ENCODE peak calls at places on chromosomes 12 and 14, in eight cellular contexts. H is CD4-positive, alpha-beta T cell; I is nephron progenitor cell; N is PC-9; E is heart left ventricle; C is Panc1; B is GM12865; P is endothelial cell of umbilical vein. V is an unnamed sample.

GRCh38 chr12:100720016-100720654 is 74.4 kb upstream of the ANO4 start:
- DNase-seq in P (no peak), B (no peak), H (no peak), N (no peak), E (no peak), C (no peak), I (no peak), V (no peak)

GRCh38 chr14:104875412-104875751 is 10.3 kb downstream of the CEP170B start:
- DNase-seq in E (peak; percentile 12), P (no peak), C (no peak), H (no peak), I (no peak), B (no peak), N (no peak), V (no peak)

GRCh38 chr12:42237853-42238239 is 202 bp downstream of the YAF2 start:
- DNase-seq in I (no peak), E (no peak), C (no peak), P (no peak), B (no peak), H (no peak), N (no peak), V (no peak)

GRCh38 chr12:96249196-96250118 is 55.3 kb downstream of the ELK3 start:
- DNase-seq in P (no peak), C (no peak), N (no peak), I (peak; percentile 70), E (peak; percentile 84), H (no peak), B (no peak), V (no peak)

GRCh38 chr12:2752676-2753371 is 41.9 kb upstream of the FKBP4 start:
- DNase-seq in E (peak; percentile 73), C (no peak), N (peak; percentile 71), B (peak; percentile 59), I (peak; percentile 99), H (peak; percentile 66), P (peak; percentile 69), V (peak; percentile 98)

GRCh38 chr12:30725739-30726138 is 29.0 kb downstream of the CAPRIN2 start:
- DNase-seq in I (no peak), B (no peak), E (no peak), H (no peak), C (peak; percentile 71), N (no peak), P (peak; percentile 73), V (no peak)

GRCh38 chr12:9760699-9761406 is at the start of gene CD69:
- DNase-seq in N (no peak), H (peak; percentile 56), C (no peak), P (peak; percentile 71), E (no peak), B (peak; percentile 91), I (no peak), V (no peak)

GRCh38 chr12:104653730-104654328 is 197.1 kb downstream of the CHST11 start:
- DNase-seq in N (no peak), P (no peak), I (no peak), E (no peak), B (peak; percentile 51), H (no peak), C (no peak), V (no peak)

GRCh38 chr14:100306506-100307214 is 416 bp upstream of the SLC25A29 start:
- DNase-seq in H (peak; percentile 78), P (peak; percentile 91), C (no peak), B (peak; percentile 88), E (peak; percentile 90), I (peak; percentile 93), N (peak; percentile 52), V (peak; percentile 85)

GRCh38 chr12:67921286-67921685 is 68.0 kb upstream of the IFNG-AS1 start:
- DNase-seq in H (no peak), N (no peak), P (no peak), B (no peak), E (no peak), C (no peak), I (no peak), V (no peak)

GRCh38 chr12:30002677-30003076 is 218.9 kb upstream of the TMTC1 start:
- DNase-seq in P (no peak), I (no peak), N (no peak), E (no peak), C (no peak), H (no peak), B (no peak), V (no peak)

GRCh38 chr12:132954471-132955048 is 1.5 kb downstream of the ZNF605 start:
- DNase-seq in P (peak; percentile 10), C (no peak), N (no peak), E (no peak), H (no peak), B (no peak), I (no peak), V (no peak)

DNA sequence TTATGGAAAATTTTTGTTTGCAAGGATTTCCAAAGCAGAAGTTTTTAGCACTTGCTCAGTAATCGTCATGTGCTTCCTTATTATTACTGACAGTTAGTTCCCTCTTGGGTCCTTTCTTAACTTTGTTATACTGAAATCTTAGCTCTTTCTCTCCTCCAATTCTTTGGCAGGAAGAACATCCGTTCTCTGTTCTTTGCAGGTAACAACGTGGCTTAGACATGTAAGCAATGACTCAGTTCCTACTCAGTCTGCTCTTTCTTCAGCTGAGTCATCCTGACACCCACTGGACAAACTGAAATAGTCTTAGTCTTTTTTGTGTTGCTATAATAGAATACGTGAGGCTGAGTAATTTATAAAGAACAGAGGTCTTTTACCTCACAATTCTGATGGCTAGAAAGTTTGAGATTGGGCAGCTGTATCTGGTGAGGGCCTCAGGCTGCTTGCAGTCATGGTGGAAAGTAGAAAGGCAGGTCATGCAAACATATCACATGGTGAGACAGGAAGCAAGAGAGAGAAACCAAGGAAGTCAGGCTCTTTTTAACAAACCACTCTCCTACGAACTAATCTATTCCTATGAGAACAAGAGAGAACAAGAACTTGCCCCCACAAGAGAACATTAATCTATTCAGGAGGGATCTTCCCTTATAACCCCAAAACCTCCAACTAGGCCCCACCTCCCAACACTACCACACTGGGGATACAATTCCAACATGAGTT is 49.2 kb downstream of the TESPA1 start:
- DNase-seq in E (no peak), B (peak; percentile 81), C (peak; percentile 64), I (no peak), H (no peak), P (peak; percentile 67), N (peak; percentile 16), V (no peak)
- TF ChIP-seq CTCF in E (no peak), B (peak; percentile 12), C (no peak), I (no peak), H (peak; percentile 32), P (no peak), N (no peak), V (no peak)

GRCh38 chr14:49767473-49768300 is at the start of gene KLHDC2:
- DNase-seq in I (peak; percentile 87), P (peak; percentile 88), B (peak; percentile 95), C (no peak), E (peak; percentile 93), H (peak; percentile 86), N (peak; percentile 90), V (peak; percentile 69)
- TF ChIP-seq CTCF in I (no peak), P (peak; percentile 34), B (peak; percentile 20), C (peak; percentile 84), E (peak; percentile 58), H (no peak), N (peak; percentile 10), V (peak; percentile 45)

GRCh38 chr14:58272589-58273372 is 25.6 kb upstream of the ARID4A start:
- DNase-seq in B (peak; percentile 9), N (no peak), P (peak; percentile 29), E (peak; percentile 43), C (no peak), I (no peak), H (no peak), V (no peak)
- TF ChIP-seq CTCF in B (no peak), N (peak; percentile 18), P (peak; percentile 10), E (peak; percentile 21), C (peak; percentile 22), I (no peak), H (no peak), V (peak; percentile 26)

GRCh38 chr12:147242-147641 is 66.7 kb downstream of the SLC6A12 start:
- DNase-seq in H (no peak), P (no peak), N (no peak), E (no peak), C (no peak), B (no peak), I (no peak), V (no peak)

GRCh38 chr12:143964-144649 is 69.8 kb downstream of the SLC6A12 start:
- DNase-seq in P (no peak), H (no peak), I (peak; percentile 27), N (peak; percentile 25), B (no peak), E (no peak), C (no peak), V (peak; percentile 33)

GRCh38 chr12:148676-149416 is 65.1 kb downstream of the SLC6A12 start:
- DNase-seq in B (no peak), C (no peak), E (no peak), H (no peak), I (no peak), N (no peak), P (no peak), V (no peak)

GRCh38 chr12:144650-145284 is 69.2 kb downstream of the SLC6A12 start:
- DNase-seq in N (peak; percentile 26), C (no peak), E (no peak), H (no peak), P (no peak), B (no peak), I (no peak), V (no peak)

GRCh38 chr12:145369-145960 is 68.5 kb downstream of the SLC6A12 start:
- DNase-seq in P (no peak), B (no peak), C (no peak), E (no peak), N (no peak), H (no peak), I (peak; percentile 25), V (no peak)
- TF ChIP-seq CTCF in P (no peak), B (no peak), C (no peak), E (no peak), N (no peak), H (no peak), I (no peak), V (no peak)

GRCh38 chr12:111791507-111791906 is 24.8 kb downstream of the ALDH2 start:
- DNase-seq in C (no peak), E (no peak), N (no peak), P (no peak), I (no peak), H (no peak), B (no peak), V (no peak)

GRCh38 chr12:111789779-111790178 is 23.0 kb downstream of the ALDH2 start:
- DNase-seq in P (no peak), I (no peak), B (no peak), E (no peak), C (no peak), N (no peak), H (no peak), V (no peak)

GRCh38 chr12:111784953-111785352 is 18.2 kb downstream of the ALDH2 start:
- DNase-seq in P (no peak), H (no peak), B (no peak), E (no peak), I (no peak), N (no peak), C (no peak), V (no peak)

GRCh38 chr12:111785651-111786050 is 18.9 kb downstream of the ALDH2 start:
- DNase-seq in P (peak; percentile 80), N (no peak), H (no peak), B (no peak), I (no peak), C (no peak), E (no peak), V (no peak)

DNA sequence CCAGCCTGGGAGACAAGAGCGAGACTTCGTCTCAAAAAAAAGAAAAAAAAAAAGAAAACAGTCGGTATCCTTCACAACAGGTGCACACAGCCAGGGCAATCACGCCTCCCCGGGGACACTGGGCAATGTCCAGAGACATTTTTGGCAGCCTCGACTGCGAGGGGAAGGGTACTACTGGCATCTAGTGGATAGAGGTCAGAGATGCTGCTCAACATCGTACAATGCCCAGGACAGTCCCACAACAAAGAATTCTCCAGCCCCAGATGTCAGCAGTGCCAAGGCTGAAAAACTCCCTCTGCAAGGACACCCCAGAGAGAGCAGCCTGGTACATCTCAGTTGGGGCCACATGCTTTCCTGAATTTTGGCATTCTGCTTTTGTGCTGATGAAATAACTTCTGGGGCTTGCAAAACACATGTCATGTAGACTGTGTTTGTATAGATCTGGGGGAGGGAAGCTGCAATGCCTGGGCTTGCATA is 21.5 kb downstream of the ALDH2 start:
- DNase-seq in H (no peak), P (no peak), I (no peak), N (no peak), C (peak; percentile 27), E (peak; percentile 50), B (peak; percentile 74), V (no peak)
- TF ChIP-seq CTCF in H (no peak), P (peak; percentile 4), I (no peak), N (peak; percentile 34), C (no peak), E (peak; percentile 45), B (peak; percentile 83), V (no peak)